ENCODE peak calls at places on chromosomes 2 and 18, in four cellular contexts. V is AG04449, B is adrenal gland, W is heart right ventricle. N is an unnamed sample.

GRCh38 chr2:875687-876615 is 74.7 kb upstream of the SNTG2 start:
- DNase-seq in V (no peak), B (no peak), W (no peak), N (no peak)

GRCh38 chr2:149899390-149899789 is 311.8 kb upstream of the MMADHC start:
- DNase-seq in V (no peak), B (no peak), W (no peak), N (no peak)

GRCh38 chr2:196459539-196459938 is 180.0 kb upstream of the CCDC150 start:
- DNase-seq in V (no peak), B (no peak), W (no peak), N (peak; percentile 37)

GRCh38 chr18:54712315-54712714 is 116.0 kb upstream of the RAB27B start:
- DNase-seq in V (peak; percentile 40), B (no peak), W (no peak), N (peak; percentile 55)

GRCh38 chr18:3520230-3521085 is 70.5 kb downstream of the TGIF1 start:
- DNase-seq in V (no peak), B (no peak), W (no peak), N (no peak)

GRCh38 chr2:172178035-172178434 is 75.3 kb upstream of the DLX2 start:
- DNase-seq in V (no peak), B (no peak), W (no peak), N (no peak)

GRCh38 chr2:215664847-215665525 is 229.1 kb upstream of the FN1 start:
- DNase-seq in V (peak; percentile 87), B (no peak), W (no peak), N (peak; percentile 84)

GRCh38 chr18:6366776-6367175 is 47.9 kb downstream of the L3MBTL4 start:
- DNase-seq in V (no peak), B (no peak), W (no peak), N (no peak)

GRCh38 chr2:205885492-205886099 is 200.4 kb downstream of the INO80D start:
- DNase-seq in V (no peak), B (peak; percentile 88), W (peak; percentile 76), N (peak; percentile 28)

GRCh38 chr2:48343571-48344440 is 186.1 kb upstream of the STON1 start:
- DNase-seq in V (peak; percentile 26), B (no peak), W (no peak), N (peak; percentile 46)

GRCh38 chr2:26913599-26914285 is 56.7 kb upstream of the MAPRE3 start:
- DNase-seq in V (peak; percentile 34), B (no peak), W (no peak), N (no peak)

GRCh38 chr2:178912416-178913056 is 105.3 kb upstream of the TTN start:
- DNase-seq in V (no peak), B (no peak), W (no peak), N (no peak)

GRCh38 chr18:73023975-73024374 is 156.2 kb upstream of the NETO1 start:
- DNase-seq in V (no peak), B (no peak), W (no peak), N (no peak)

GRCh38 chr18:50973367-50974126 is 5.7 kb downstream of the ELAC1 start:
- DNase-seq in V (no peak), B (peak; percentile 47), W (no peak), N (no peak)

GRCh38 chr2:234293973-234294372 is 202.9 kb downstream of the ARL4C start:
- DNase-seq in V (no peak), B (no peak), W (no peak), N (no peak)

GRCh38 chr2:73952499-73953446 is 26.1 kb downstream of the DGUOK start:
- DNase-seq in V (no peak), B (peak; percentile 33), W (peak; percentile 20), N (no peak)

GRCh38 chr18:13320133-13320532 is 101.6 kb downstream of the LDLRAD4 start:
- DNase-seq in V (no peak), B (no peak), W (no peak), N (no peak)

GRCh38 chr2:120564213-120565094 is 171.2 kb upstream of the GLI2 start:
- DNase-seq in V (no peak), B (no peak), W (no peak), N (no peak)

GRCh38 chr2:34652636-34653035 is 1053.5 kb upstream of the FAM98A start:
- DNase-seq in V (no peak), B (no peak), W (no peak), N (no peak)

GRCh38 chr18:24734058-24734457 is 273.6 kb downstream of the HRH4 start:
- DNase-seq in V (no peak), B (no peak), W (peak; percentile 8), N (no peak)

GRCh38 chr2:10414000-10414451 is 34.1 kb downstream of the ODC1 start:
- DNase-seq in V (no peak), B (no peak), W (no peak), N (no peak)

GRCh38 chr18:58098706-58099105 is 54.7 kb downstream of the NEDD4L start:
- DNase-seq in V (no peak), B (no peak), W (no peak), N (no peak)

GRCh38 chr2:102592601-102593000 is 26.8 kb upstream of the SLC9A2 start:
- DNase-seq in V (no peak), B (no peak), W (no peak), N (no peak)

DNA sequence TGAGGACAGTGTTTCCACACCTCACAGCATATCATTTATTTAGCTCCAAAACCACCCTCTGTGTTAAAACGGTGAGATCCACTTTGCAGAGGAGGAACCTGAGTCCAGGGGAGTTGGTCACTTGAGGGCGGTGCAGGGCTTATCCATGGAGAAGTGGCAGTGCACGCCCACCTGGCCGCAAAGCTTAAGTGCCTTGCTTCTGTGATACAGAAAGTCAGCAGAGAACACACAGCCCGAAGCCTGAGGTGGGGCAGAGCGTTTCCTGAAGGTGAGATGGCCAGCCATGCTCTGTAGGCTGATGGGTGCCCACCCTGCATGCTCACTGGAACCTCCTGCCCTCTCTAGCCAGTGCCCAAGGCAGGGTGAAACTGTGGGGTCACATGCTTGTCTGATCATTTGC is 87.3 kb downstream of the SH3RF3 start:
- DNase-seq in V (no peak), B (no peak), W (no peak), N (no peak)
- TF ChIP-seq CTCF in V (no peak), B (no peak), W (no peak), N (no peak)

GRCh38 chr2:236207472-236207871 is 39.3 kb upstream of the GBX2 start:
- DNase-seq in V (no peak), B (no peak), W (no peak), N (no peak)

GRCh38 chr2:236209996-236210395 is 41.8 kb upstream of the GBX2 start:
- DNase-seq in V (no peak), B (no peak), W (no peak), N (no peak)

GRCh38 chr2:236210536-236210935 is 42.4 kb upstream of the GBX2 start:
- DNase-seq in V (no peak), B (no peak), W (no peak), N (no peak)

GRCh38 chr2:236209535-236209934 is 41.3 kb upstream of the GBX2 start:
- DNase-seq in V (no peak), B (no peak), W (no peak), N (no peak)

DNA sequence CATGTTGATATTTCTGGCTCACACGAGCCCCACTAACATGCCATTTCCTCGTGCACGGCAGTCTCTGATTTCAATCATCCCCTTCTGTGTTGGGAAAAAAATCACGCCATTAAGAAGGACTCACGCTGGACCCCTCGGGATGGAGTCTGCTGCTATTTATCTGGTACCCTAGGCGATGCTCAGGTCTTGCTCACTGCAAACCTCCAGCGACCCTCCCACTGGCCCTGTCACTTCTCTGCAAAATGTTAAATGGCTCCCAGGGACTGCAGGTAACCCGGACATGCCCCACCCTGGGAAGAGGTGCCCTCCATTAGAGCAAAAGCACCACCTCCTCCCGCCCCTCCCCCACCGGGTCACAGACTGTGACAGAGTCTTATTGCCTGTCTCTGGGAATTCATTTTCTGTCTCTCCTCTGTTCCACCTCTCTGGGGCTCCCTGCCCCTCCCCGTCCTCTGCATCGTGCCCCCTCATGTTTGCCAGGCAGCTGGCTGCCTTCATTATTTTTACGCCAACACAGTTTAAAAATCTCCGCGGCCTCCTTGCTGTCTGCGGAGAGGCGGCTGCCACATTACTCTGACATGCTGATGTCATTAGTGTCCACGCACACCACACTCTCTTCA is 40.2 kb upstream of the GBX2 start:
- DNase-seq in V (no peak), B (no peak), W (no peak), N (no peak)
- H3K4me3 ChIP-seq in V (no peak overlapping the region), B (no peak overlapping the region), W (no peak overlapping the region), N (no peak overlapping the region)

GRCh38 chr2:168445960-168446359 is 10.1 kb upstream of the CERS6 start:
- DNase-seq in V (no peak), B (no peak), W (no peak), N (no peak)

GRCh38 chr2:168439536-168439935 is 16.5 kb upstream of the CERS6 start:
- DNase-seq in V (no peak), B (no peak), W (no peak), N (no peak)

GRCh38 chr2:168448980-168449379 is 7.1 kb upstream of the CERS6 start:
- DNase-seq in V (no peak), B (no peak), W (no peak), N (no peak)

GRCh38 chr2:168441214-168441872 is 14.7 kb upstream of the CERS6 start:
- DNase-seq in V (no peak), B (no peak), W (no peak), N (no peak)

DNA sequence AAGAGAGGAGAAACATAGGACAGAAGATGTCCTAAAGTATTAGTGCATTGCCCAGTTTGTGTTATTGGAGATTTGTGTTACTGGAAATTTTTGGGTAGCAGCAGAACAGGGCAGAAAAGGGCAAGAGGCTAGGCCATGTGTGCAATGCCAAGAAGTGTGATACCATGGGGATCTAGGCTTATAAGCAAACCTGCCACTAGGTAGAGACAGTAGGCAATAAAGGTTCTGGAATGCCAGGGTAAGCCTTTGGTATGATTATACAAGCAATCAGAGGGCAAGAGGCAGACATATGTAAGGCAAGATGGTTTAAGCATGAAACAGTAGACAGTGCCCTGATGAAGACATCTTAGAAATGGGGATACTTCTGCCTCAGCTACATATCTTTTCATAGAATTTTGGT is 12.3 kb upstream of the CERS6 start:
- DNase-seq in V (no peak), B (no peak), W (no peak), N (no peak)
- TF ChIP-seq CTCF in V (no peak), B (no peak), W (peak; percentile 33), N (no peak)

DNA sequence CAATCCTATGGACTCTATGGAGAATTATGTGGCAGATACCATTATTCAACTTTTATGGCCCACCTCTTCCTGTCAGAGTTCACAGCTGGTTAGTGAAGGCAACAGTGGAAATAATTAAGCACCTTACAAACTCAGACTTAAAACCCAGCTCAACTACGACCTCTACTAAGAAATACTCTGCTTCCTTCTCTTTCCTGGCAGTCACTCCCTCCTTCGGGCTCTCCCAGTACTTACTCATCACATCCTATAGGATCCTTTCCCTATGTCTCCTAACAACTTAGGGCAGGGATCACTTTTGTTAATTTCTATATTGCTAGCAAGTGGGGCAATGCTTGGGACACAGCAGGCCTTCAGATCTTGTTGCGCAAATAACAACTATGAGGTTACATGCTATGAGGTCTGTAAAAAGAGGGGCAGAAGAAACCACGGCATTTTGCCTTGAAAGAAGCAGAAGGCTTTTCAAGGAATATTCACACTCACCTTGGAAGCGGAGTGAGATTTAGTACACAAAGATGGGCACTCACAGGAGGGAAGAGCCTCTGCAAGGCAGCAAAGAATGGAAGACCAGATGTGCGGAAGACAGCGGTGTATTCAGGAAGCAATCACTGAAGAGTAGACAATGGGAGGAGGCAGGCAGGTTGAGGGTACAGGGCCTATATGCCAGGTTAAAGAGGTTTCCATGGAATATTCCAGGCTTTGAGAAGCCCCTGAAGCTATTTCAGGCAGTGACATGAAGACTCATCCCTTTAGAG is 2.1 kb downstream of the STK39 start:
- DNase-seq in V (no peak), B (no peak), W (no peak), N (no peak)
- H3K4me3 ChIP-seq in V (peak overlapping the region; percentile 27), B (no peak overlapping the region), W (peak overlapping the region; percentile 67), N (no peak overlapping the region)